ENCODE peak calls at places on chromosomes 11 and 22, in four cellular contexts. H, L, D and C are unnamed samples.

GRCh38 chr11:17939542-17939941 is 73.3 kb downstream of the SERGEF start:
- DNase-seq in L (no peak), D (no peak), H (no peak), C (no peak)

GRCh38 chr22:45225732-45226560 is 14.7 kb downstream of the KIAA0930 start:
- DNase-seq in H (peak), L (no peak), D (no peak), C (no peak)

GRCh38 chr11:79209540-79210266 is 231.1 kb downstream of the TENM4 start:
- DNase-seq in H (peak), D (no peak), L (no peak), C (no peak)

GRCh38 chr11:76391039-76391438 is 9.9 kb downstream of the GVQW3 start:
- DNase-seq in D (no peak), H (no peak), L (no peak), C (no peak)

GRCh38 chr22:32204211-32204855 is 540 bp downstream of the RFPL2 start:
- DNase-seq in L (no peak), H (no peak), D (no peak), C (no peak)

GRCh38 chr11:121914508-121914907 is 201.5 kb downstream of the BLID start:
- DNase-seq in D (no peak), L (no peak), H (no peak), C (no peak)

GRCh38 chr11:34203377-34203801 is 98.0 kb downstream of the NAT10 start:
- DNase-seq in D (no peak), L (no peak), H (no peak), C (no peak)

GRCh38 chr11:24866743-24867142 is 369.9 kb downstream of the LUZP2 start:
- DNase-seq in H (no peak), L (no peak), D (no peak), C (no peak)

GRCh38 chr22:47210686-47211085 is 448.2 kb downstream of the TBC1D22A start:
- DNase-seq in H (no peak), L (no peak), D (no peak), C (no peak)

GRCh38 chr11:134597452-134597851 is 185.4 kb upstream of the B3GAT1 start:
- DNase-seq in L (no peak), H (no peak), D (no peak), C (no peak)

GRCh38 chr11:103714246-103714645 is 322.2 kb upstream of the DDI1 start:
- DNase-seq in L (peak), H (peak), D (no peak), C (no peak)

GRCh38 chr22:47574551-47574950 is 812.1 kb downstream of the TBC1D22A start:
- DNase-seq in L (no peak), H (no peak), D (no peak), C (no peak)

GRCh38 chr22:44201556-44202129 is 20.9 kb downstream of the PARVG start:
- DNase-seq in H (no peak), D (no peak), L (no peak), C (no peak)

GRCh38 chr11:70307176-70307575 is 36.7 kb downstream of the PPFIA1 start:
- DNase-seq in H (no peak), D (no peak), L (peak), C (no peak)

GRCh38 chr11:106480581-106481185 is 403.2 kb downstream of the AASDHPPT start:
- DNase-seq in D (no peak), H (peak), L (no peak), C (no peak)

GRCh38 chr22:33227791-33228190 is 169.6 kb upstream of the SYN3 start:
- DNase-seq in H (no peak), D (no peak), L (no peak), C (no peak)

GRCh38 chr11:134862168-134862567 is 450.1 kb upstream of the B3GAT1 start:
- DNase-seq in L (no peak), H (no peak), D (no peak), C (no peak)

DNA sequence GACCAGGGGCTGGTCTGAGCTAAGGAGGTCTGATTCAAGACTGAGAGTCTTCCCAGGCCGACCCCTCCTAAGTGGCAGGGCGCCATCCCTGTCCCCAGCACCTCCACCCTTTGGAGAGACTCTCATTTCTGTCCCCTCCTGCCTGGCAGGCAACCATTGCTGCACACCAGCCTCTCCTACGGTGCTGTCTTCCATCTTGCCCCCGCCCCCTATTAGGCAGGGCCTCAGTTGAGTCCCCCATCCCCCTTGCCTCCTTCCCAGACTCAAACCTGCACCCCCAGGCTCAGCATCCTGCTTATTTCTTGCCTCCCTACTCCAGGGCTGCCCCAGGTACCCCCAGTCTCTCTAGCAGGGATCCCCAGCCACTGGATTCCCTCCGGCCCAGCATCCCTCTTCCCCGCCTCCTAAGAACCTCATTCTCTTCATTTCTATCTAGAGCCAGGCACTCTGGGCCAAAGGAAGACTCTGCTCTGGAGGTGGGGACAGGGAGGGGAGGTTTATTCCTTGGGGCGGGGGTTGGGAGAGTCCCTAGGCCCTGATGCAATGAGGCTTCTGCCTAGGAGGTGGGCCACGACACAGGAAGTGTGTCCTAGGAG is 1.7 kb upstream of the RCOR2 start:
- DNase-seq in L (no peak), H (no peak), D (no peak), C (no peak)
- H3K9ac ChIP-seq in L (no peak), H (no peak), D (no peak), C (peak)

GRCh38 chr11:27052668-27053067 is 12.1 kb downstream of the BBOX1 start:
- DNase-seq in H (no peak), L (no peak), D (no peak), C (no peak)

GRCh38 chr11:27061078-27061477 is 20.5 kb downstream of the BBOX1 start:
- DNase-seq in H (no peak), L (no peak), D (no peak), C (no peak)

GRCh38 chr11:27058456-27058855 is 17.8 kb downstream of the BBOX1 start:
- DNase-seq in L (no peak), D (no peak), H (peak), C (no peak)

GRCh38 chr11:27059431-27059830 is 18.8 kb downstream of the BBOX1 start:
- DNase-seq in H (no peak), D (no peak), L (no peak), C (no peak)

GRCh38 chr11:27055065-27055682 is 14.6 kb downstream of the BBOX1 start:
- DNase-seq in L (no peak), H (peak), D (no peak), C (no peak)
- TF ChIP-seq FOS in L (no peak), H (no peak), D (no peak), C (no peak)

DNA sequence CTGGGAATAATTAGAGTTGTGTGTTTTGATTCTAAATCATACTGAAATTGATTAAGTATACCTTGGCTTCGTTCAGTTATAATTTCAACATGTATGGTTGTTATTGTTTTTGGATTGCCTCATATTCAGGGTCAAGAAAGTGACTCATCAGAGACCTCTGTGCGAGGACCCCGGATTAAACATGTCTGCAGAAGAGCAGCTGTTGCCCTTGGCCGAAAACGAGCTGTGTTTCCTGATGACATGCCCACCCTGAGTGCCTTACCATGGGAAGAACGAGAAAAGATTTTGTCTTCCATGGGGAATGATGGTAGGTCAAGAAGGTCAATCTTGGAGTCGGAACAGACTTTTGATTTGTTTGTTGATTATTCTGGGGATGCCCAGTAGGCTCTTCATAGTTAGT is 40.4 kb downstream of the KMT2A start:
- DNase-seq in L (no peak), D (no peak), H (no peak), C (no peak)
- H3K9ac ChIP-seq in L (no peak), D (no peak), H (no peak), C (no peak)

GRCh38 chr11:32790916-32791315 is 3.5 kb downstream of the CCDC73 start:
- DNase-seq in L (no peak), D (no peak), H (no peak), C (no peak)
- TF ChIP-seq FOS in L (no peak), D (no peak), H (no peak), C (no peak)